ENCODE peak calls at places on chromosomes 5 and 9, in nine cellular contexts. Q is caudate nucleus; O is adrenal gland; C is stomach; L is CD8-positive, alpha-beta T cell; T is astrocyte; K is right cardiac atrium; D is naive thymus-derived CD4-positive, alpha-beta T cell; Y is IMR-90. F is an unnamed sample.

GRCh38 chr5:173201636-173202265 is 33.3 kb downstream of the NKX2-5 start:
- DNase-seq in Q (no peak), O (peak), C (no peak), L (no peak), T (peak), K (no peak), D (no peak), Y (peak), F (no peak)

GRCh38 chr5:78569441-78569840 is 79.1 kb downstream of the LHFPL2 start:
- DNase-seq in Q (no peak), O (peak), C (peak), L (no peak), T (peak), K (peak), D (no peak), Y (peak), F (no peak)

GRCh38 chr9:138068601-138069035 is 191.0 kb downstream of the CACNA1B start:
- DNase-seq in Q (no peak), O (peak), C (peak), L (no peak), T (no peak), K (no peak), D (no peak), Y (no peak), F (peak)

GRCh38 chr9:89803403-89803802 is 198.6 kb downstream of the GADD45G start:
- DNase-seq in Q (no peak), O (peak), C (no peak), L (no peak), T (no peak), K (no peak), D (no peak), Y (no peak), F (no peak)

GRCh38 chr5:6877986-6878828 is 165.0 kb downstream of the TENT4A start:
- DNase-seq in Q (no peak), O (no peak), C (no peak), L (no peak), T (no peak), K (no peak), D (no peak), Y (no peak), F (no peak)

GRCh38 chr9:4048441-4048840 is 251.4 kb downstream of the GLIS3 start:
- DNase-seq in Q (no peak), O (no peak), C (no peak), L (no peak), T (peak), K (no peak), D (no peak), Y (peak), F (no peak)

GRCh38 chr5:134082264-134082992 is 32.1 kb upstream of the TCF7 start:
- DNase-seq in Q (no peak), O (no peak), C (no peak), L (no peak), T (peak), K (no peak), D (no peak), Y (no peak), F (no peak)

GRCh38 chr9:32783168-32783891 is at the start of gene TMEM215:
- DNase-seq in Q (no peak), O (no peak), C (no peak), L (no peak), T (no peak), K (peak), D (no peak), Y (no peak), F (no peak)

GRCh38 chr5:64188776-64189175 is 23.1 kb downstream of the RNF180 start:
- DNase-seq in Q (no peak), O (no peak), C (no peak), L (no peak), T (no peak), K (no peak), D (no peak), Y (no peak), F (no peak)

GRCh38 chr5:154466147-154466546 is 11.9 kb downstream of the HAND1 start:
- DNase-seq in Q (no peak), O (no peak), C (no peak), L (no peak), T (no peak), K (no peak), D (no peak), Y (no peak), F (no peak)

GRCh38 chr5:58813855-58814254 is 231.0 kb downstream of the RAB3C start:
- DNase-seq in Q (no peak), O (no peak), C (no peak), L (no peak), T (no peak), K (no peak), D (no peak), Y (no peak), F (no peak)

GRCh38 chr9:100601216-100601615 is 23.3 kb downstream of the CAVIN4 start:
- DNase-seq in Q (no peak), O (peak), C (peak), L (no peak), T (peak), K (no peak), D (peak), Y (peak), F (no peak)

GRCh38 chr9:129432255-129432654 is 188.6 kb downstream of the C9orf50 start:
- DNase-seq in Q (no peak), O (no peak), C (no peak), L (no peak), T (no peak), K (peak), D (no peak), Y (no peak), F (no peak)

GRCh38 chr9:127393680-127394079 is 3.3 kb upstream of the SLC2A8 start:
- DNase-seq in Q (no peak), O (no peak), C (no peak), L (no peak), T (peak), K (no peak), D (no peak), Y (peak), F (no peak)

GRCh38 chr5:177477701-177478477 is 4.5 kb upstream of the DBN1 start:
- DNase-seq in Q (no peak), O (no peak), C (no peak), L (no peak), T (no peak), K (peak), D (no peak), Y (no peak), F (no peak)

GRCh38 chr9:131578778-131579504 is 33.6 kb downstream of the PRRT1B start:
- DNase-seq in Q (no peak), O (no peak), C (no peak), L (peak), T (no peak), K (no peak), D (peak), Y (no peak), F (peak)

GRCh38 chr5:167451091-167451490 is 840.4 kb upstream of the WWC1 start:
- DNase-seq in Q (no peak), O (no peak), C (no peak), L (no peak), T (no peak), K (no peak), D (no peak), Y (no peak), F (no peak)

GRCh38 chr9:34218452-34218851 is 39.6 kb downstream of the UBAP1 start:
- DNase-seq in Q (no peak), O (no peak), C (no peak), L (no peak), T (no peak), K (no peak), D (no peak), Y (no peak), F (no peak)

GRCh38 chr5:4700082-4700481 is 440.0 kb upstream of the ADAMTS16 start:
- DNase-seq in Q (peak), O (peak), C (no peak), L (no peak), T (peak), K (peak), D (no peak), Y (no peak), F (no peak)

GRCh38 chr9:87267701-87268100 is 230.0 kb upstream of the DAPK1 start:
- DNase-seq in Q (no peak), O (no peak), C (no peak), L (no peak), T (no peak), K (peak), D (no peak), Y (no peak), F (no peak)

GRCh38 chr5:115785395-115786009 is 31.0 kb downstream of the CDO1 start:
- DNase-seq in Q (no peak), O (no peak), C (no peak), L (no peak), T (no peak), K (no peak), D (no peak), Y (no peak), F (no peak)

GRCh38 chr9:136965771-136966484 is 11.4 kb upstream of the PTGDS start:
- DNase-seq in Q (peak), O (peak), C (no peak), L (no peak), T (no peak), K (peak), D (no peak), Y (no peak), F (no peak)

GRCh38 chr9:104121022-104121421 is 26.9 kb downstream of the SMC2 start:
- DNase-seq in Q (no peak), O (no peak), C (no peak), L (no peak), T (no peak), K (no peak), D (no peak), Y (no peak), F (no peak)

GRCh38 chr5:130549884-130550552 is 615.0 kb downstream of the HINT1 start:
- DNase-seq in Q (no peak), O (peak), C (no peak), L (no peak), T (peak), K (no peak), D (no peak), Y (no peak), F (no peak)

GRCh38 chr5:149240354-149240998 is 31.2 kb upstream of the AFAP1L1 start:
- DNase-seq in Q (no peak), O (peak), C (peak), L (peak), T (no peak), K (peak), D (peak), Y (no peak), F (peak)

GRCh38 chr9:69874301-69875060 is 53.9 kb downstream of the CFAP95 start:
- DNase-seq in Q (no peak), O (no peak), C (no peak), L (no peak), T (peak), K (peak), D (no peak), Y (no peak), F (no peak)

GRCh38 chr9:94911986-94912635 is 185.6 kb downstream of the AOPEP start:
- DNase-seq in Q (no peak), O (no peak), C (no peak), L (no peak), T (no peak), K (no peak), D (no peak), Y (no peak), F (no peak)

GRCh38 chr9:117535439-117535838 is 120.6 kb upstream of the ASTN2 start:
- DNase-seq in Q (no peak), O (no peak), C (no peak), L (no peak), T (no peak), K (no peak), D (no peak), Y (no peak), F (no peak)

GRCh38 chr5:125412051-125412560 is 665.7 kb upstream of the ZNF608 start:
- DNase-seq in Q (peak), O (peak), C (no peak), L (no peak), T (peak), K (no peak), D (no peak), Y (no peak), F (no peak)

GRCh38 chr5:149820536-149821503 is 90.7 kb downstream of the PPARGC1B start:
- DNase-seq in Q (no peak), O (no peak), C (no peak), L (no peak), T (no peak), K (no peak), D (no peak), Y (no peak), F (no peak)

GRCh38 chr5:180367991-180368390 is 14.9 kb upstream of the GFPT2 start:
- DNase-seq in Q (peak), O (no peak), C (no peak), L (no peak), T (no peak), K (no peak), D (no peak), Y (no peak), F (no peak)

GRCh38 chr5:8892931-8893330 is 652.9 kb downstream of the SEMA5A start:
- DNase-seq in Q (no peak), O (no peak), C (no peak), L (no peak), T (no peak), K (no peak), D (no peak), Y (no peak), F (no peak)

GRCh38 chr5:69083412-69083811 is 10.4 kb upstream of the SLC30A5 start:
- DNase-seq in Q (no peak), O (no peak), C (no peak), L (no peak), T (no peak), K (no peak), D (no peak), Y (no peak), F (peak)

GRCh38 chr9:116070256-116070914 is 83.2 kb upstream of the PAPPA start:
- DNase-seq in Q (no peak), O (no peak), C (no peak), L (no peak), T (no peak), K (no peak), D (no peak), Y (peak), F (no peak)

GRCh38 chr9:137975527-137975913 is 97.9 kb downstream of the CACNA1B start:
- DNase-seq in Q (no peak), O (peak), C (no peak), L (no peak), T (no peak), K (no peak), D (no peak), Y (no peak), F (no peak)

GRCh38 chr5:133757396-133757795 is 145.1 kb upstream of the FSTL4 start:
- DNase-seq in Q (no peak), O (no peak), C (no peak), L (peak), T (no peak), K (no peak), D (no peak), Y (no peak), F (no peak)

GRCh38 chr5:100797863-100798262 is 105.2 kb downstream of the ST8SIA4 start:
- DNase-seq in Q (no peak), O (no peak), C (no peak), L (no peak), T (peak), K (no peak), D (no peak), Y (peak), F (no peak)

GRCh38 chr5:79157289-79157688 is 45.7 kb downstream of the BHMT start:
- DNase-seq in Q (no peak), O (no peak), C (no peak), L (no peak), T (no peak), K (no peak), D (no peak), Y (no peak), F (no peak)

GRCh38 chr5:81363093-81363886 is 30.6 kb downstream of the ACOT12 start:
- DNase-seq in Q (no peak), O (no peak), C (no peak), L (no peak), T (no peak), K (no peak), D (no peak), Y (no peak), F (peak)
- H3K27ac ChIP-seq in Q (no peak), O (no peak), C (no peak), L (no peak), T (no peak), K (no peak), D (no peak), Y (no peak), F (no peak)

DNA sequence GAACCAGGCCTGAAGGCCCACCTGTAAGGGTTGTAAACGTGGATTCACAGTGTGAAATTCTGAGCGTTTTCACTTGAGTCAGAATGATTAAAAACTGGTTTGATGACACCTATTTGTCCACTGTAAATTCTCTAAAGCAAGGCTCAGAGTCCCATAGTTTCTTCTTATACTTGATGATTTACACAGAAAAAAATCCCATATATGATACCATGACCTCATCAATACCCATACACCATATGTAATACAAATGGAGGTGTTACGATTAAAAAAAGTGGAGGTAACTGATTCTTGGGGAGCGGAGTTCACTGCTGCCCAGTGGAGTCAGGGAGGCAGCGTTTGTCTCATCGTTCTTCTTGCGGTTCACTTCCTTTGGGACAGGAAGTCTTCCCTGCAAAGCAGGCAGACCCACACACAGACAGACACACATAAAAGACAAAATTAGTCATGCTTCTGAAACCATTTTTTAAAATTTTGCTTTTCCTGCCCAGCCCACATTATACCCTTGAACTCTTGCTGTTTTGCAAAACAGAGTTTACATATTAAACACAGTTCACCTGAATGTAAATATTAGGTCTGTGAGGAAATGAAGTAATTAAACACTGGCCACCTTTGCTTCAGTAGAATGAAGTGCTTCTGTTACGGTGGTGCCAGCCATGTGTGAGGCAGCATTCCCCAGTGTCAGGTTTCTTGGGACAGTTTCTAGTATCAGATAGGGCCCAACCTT is 26.2 kb downstream of the NREP start:
- DNase-seq in Q (no peak), O (no peak), C (peak), L (no peak), T (no peak), K (no peak), D (no peak), Y (no peak), F (no peak)
- H3K27ac ChIP-seq in Q (no peak), O (no peak), C (no peak), L (no peak), T (no peak), K (no peak), D (no peak), Y (no peak), F (no peak)

DNA sequence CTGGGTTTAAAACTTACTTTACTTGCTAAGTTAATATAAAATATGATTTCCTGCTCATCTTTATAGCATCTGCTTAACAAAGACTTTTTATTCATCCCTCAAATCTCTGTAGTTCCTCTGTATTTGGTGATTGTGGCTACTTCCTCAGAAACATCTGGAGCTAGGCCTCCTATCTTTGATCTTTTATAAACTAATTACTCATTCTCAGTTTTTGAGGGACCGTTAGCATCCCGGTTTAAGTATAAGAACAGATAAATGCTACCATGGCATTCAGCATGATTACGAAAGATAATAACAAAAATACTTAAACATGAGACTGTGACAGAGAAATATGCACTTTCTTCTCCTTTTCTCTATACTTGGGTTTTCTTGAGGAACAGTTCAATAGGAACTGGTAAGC is 85.3 kb downstream of the SLC38A9 start:
- DNase-seq in Q (no peak), O (no peak), C (no peak), L (no peak), T (no peak), K (no peak), D (no peak), Y (peak), F (no peak)
- H3K27ac ChIP-seq in Q (no peak), O (no peak), C (no peak), L (no peak), T (no peak), K (no peak), D (no peak), Y (no peak), F (no peak)

GRCh38 chr5:145960166-145960565 is 23.8 kb downstream of the SH3RF2 start:
- DNase-seq in Q (no peak), O (no peak), C (no peak), L (no peak), T (no peak), K (no peak), D (no peak), Y (no peak), F (no peak)
- H3K27ac ChIP-seq in Q (no peak), O (no peak), C (peak), L (no peak), T (no peak), K (no peak), D (no peak), Y (no peak), F (no peak)

GRCh38 chr9:99193466-99193821 is 28.3 kb downstream of the ALG2 start:
- DNase-seq in Q (no peak), O (no peak), C (no peak), L (no peak), T (no peak), K (no peak), D (no peak), Y (no peak), F (no peak)
- H3K27ac ChIP-seq in Q (no peak), O (no peak), C (no peak), L (no peak), T (no peak), K (no peak), D (no peak), Y (no peak), F (no peak)

DNA sequence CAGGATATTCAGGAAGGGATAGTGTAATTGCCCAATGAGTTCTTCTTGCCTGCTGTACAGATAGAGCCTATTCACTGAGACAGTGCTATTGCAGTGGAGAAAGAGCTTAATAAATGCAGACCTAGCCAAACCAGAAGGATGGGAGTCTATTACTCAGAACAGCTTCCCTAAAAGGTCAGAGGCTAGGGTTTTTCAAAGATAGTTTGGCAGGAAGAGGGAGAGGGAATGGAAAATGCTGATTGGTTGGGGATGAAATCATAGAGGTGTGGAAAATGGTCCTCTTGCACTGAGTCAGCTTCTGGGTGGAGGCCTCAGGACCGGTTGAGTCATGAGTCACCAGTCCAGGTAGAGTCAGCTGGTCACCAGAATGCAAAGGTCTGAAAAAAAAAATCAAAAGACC is 154.1 kb downstream of the GPBP1 start:
- DNase-seq in Q (no peak), O (no peak), C (peak), L (no peak), T (no peak), K (no peak), D (no peak), Y (peak), F (no peak)
- H3K27ac ChIP-seq in Q (no peak), O (no peak), C (no peak), L (no peak), T (no peak), K (no peak), D (no peak), Y (no peak), F (no peak)

DNA sequence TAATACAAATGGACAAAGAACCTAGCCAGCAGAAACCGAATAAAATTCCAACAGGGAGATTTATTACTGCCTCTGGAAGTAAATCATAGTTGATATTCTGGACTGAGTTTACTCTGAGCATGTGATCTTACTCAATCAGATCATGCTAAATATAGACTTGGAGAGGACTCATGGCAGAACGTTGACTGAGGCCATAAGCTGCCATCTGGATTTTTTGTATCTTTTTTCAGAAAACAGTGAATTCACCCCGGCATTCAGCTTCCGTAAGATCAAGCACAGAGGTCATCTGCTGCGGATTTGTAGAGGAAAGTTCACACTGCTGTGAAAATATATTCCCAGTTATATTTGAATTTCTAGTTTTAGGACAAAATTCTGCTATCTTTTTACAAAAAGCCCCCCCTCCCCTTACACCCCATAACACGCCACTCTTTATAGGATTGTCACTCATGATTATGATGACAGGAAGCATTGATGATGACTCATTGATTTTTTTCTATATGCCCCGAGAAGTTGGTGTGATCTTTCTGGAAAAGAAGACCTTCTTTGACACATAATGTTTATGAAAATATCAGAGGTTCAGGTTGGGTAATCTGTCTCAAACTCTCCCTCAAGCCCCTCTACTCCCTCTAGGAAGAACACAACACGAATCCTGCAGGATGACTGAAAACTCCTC is 70.7 kb downstream of the NXNL2 start:
- DNase-seq in Q (no peak), O (no peak), C (no peak), L (no peak), T (peak), K (no peak), D (no peak), Y (peak), F (no peak)
- H3K27ac ChIP-seq in Q (no peak), O (peak), C (no peak), L (no peak), T (no peak), K (no peak), D (no peak), Y (no peak), F (no peak)

F was measured in Peyer's patch.